ENCODE peak calls at places on chromosome 15, in four cellular contexts. U is H1, Z is H9, S is mesendoderm. T is an unnamed sample.

GRCh38 chr15:38176155-38176554 is 76.5 kb upstream of the SPRED1 start:
- DNase-seq in U (no peak), Z (no peak), S (no peak), T (peak)

GRCh38 chr15:52148409-52148808 is 35.8 kb upstream of the BCL2L10 start:
- DNase-seq in U (peak), Z (no peak), S (no peak), T (peak)

GRCh38 chr15:87682527-87682926 is 574.0 kb downstream of the NTRK3 start:
- DNase-seq in U (no peak), Z (no peak), S (no peak), T (no peak)

GRCh38 chr15:48641416-48641815 is 4.1 kb downstream of the FBN1 start:
- DNase-seq in U (no peak), Z (no peak), S (no peak), T (peak)

GRCh38 chr15:28888302-28888894 is 2.6 kb downstream of the APBA2 start:
- DNase-seq in U (no peak), Z (no peak), S (no peak), T (no peak)

GRCh38 chr15:100191161-100191560 is 150.6 kb downstream of the ADAMTS17 start:
- DNase-seq in U (no peak), Z (peak), S (peak), T (no peak)

GRCh38 chr15:66940368-66940767 is 125.0 kb upstream of the SMAD3 start:
- DNase-seq in U (no peak), Z (no peak), S (no peak), T (peak)

GRCh38 chr15:38507570-38507969 is 53.6 kb downstream of the FAM98B start:
- DNase-seq in U (no peak), Z (no peak), S (no peak), T (no peak)

GRCh38 chr15:39801641-39802309 is 19.1 kb upstream of the FSIP1 start:
- DNase-seq in U (no peak), Z (peak), S (peak), T (no peak)

GRCh38 chr15:74192751-74193150 is 9.8 kb downstream of the STRA6 start:
- DNase-seq in U (no peak), Z (no peak), S (no peak), T (no peak)

GRCh38 chr15:95284933-95285401 is 1045.5 kb upstream of the NR2F2 start:
- DNase-seq in U (no peak), Z (no peak), S (peak), T (peak)

GRCh38 chr15:63091679-63092078 is 30.0 kb upstream of the LACTB start:
- DNase-seq in U (no peak), Z (no peak), S (no peak), T (no peak)

GRCh38 chr15:63089260-63090043 is 32.2 kb upstream of the LACTB start:
- DNase-seq in U (no peak), Z (peak), S (peak), T (peak)

GRCh38 chr15:63088532-63089245 is 33.0 kb upstream of the LACTB start:
- DNase-seq in U (no peak), Z (no peak), S (no peak), T (no peak)

GRCh38 chr15:63093486-63094205 is 28.0 kb upstream of the LACTB start:
- DNase-seq in U (peak), Z (peak), S (peak), T (peak)

DNA sequence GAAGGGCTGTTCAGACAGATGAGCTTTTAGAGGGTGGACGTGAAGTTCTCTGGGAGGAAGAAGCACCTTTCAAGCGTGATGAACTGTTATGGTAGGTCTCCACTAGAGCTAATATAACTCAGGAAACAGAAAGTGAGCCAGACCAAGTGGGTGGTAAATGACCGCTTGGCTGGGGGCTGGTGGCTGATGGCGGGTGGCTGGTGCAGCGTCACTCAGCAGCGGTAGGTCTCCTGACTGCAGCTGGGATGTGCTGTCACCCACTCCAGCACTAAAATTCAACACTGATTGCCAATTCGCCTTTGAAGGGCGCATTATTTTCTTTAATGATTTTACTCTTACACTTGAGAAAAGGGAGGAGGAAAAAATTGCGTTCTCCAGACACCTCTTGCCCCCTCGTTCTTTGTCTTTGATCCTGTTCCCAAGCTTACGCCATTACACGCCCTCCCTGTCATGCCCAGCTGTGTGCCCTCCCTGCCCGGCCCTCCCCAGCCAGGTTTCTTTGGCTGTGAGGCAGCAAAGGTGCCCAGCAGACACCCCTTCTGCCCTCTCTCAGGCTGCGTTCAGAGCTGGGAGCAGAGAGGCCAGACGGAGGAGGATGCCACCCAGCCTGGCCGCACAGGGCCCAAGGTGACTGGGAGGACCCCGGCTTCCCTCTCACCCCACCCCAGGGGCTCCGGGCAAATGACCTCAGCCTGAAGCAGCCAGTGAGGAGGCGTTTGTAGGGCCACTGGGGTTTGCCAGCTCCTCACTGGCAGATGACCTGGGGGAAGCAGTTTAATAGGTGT is 31.0 kb upstream of the LACTB start:
- DNase-seq in U (no peak), Z (no peak), S (no peak), T (no peak)
- H2BK120ac ChIP-seq in U (no peak), Z (no peak), S (no peak), T (peak)

DNA sequence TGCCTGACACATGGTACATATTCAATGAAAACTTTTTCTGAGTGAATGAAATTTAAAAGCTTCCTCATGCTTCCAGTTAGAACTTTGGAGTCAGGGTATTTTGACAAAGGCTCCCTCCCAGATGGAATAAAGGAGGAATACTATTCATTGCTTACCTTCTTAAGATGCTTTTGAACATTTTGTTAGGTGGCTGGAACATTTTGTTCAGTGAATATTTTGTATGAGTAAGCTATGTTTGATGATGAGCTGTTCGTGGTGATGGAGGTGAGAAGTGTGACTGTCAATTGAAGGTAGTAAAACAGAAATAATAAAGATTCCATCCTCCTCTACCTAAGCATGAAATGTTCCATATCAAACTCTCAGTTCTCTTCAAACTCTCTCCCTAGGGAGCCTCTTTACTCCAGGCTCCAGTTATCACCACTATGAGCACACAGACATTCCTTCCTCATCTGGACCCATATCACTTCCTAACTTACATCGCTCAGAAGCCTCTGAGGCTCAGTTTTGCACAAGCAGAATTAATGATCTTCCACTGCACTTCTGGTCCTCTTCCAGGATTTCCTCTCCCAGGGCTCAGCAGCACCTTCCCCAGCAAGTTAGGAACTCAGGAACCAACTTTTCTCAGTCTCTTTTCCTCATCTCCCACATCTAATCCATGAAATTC is 2.5 kb upstream of the AQP9 start:
- DNase-seq in U (no peak), Z (no peak), S (no peak), T (no peak)
- H4K5ac ChIP-seq in U (no peak), Z (no peak), S (no peak), T (no peak)

GRCh38 chr15:78450285-78450858 is 12.4 kb downstream of the IREB2 start:
- DNase-seq in U (no peak), Z (no peak), S (no peak), T (no peak)
- H2BK120ac ChIP-seq in U (no peak), Z (no peak), S (no peak), T (no peak)

DNA sequence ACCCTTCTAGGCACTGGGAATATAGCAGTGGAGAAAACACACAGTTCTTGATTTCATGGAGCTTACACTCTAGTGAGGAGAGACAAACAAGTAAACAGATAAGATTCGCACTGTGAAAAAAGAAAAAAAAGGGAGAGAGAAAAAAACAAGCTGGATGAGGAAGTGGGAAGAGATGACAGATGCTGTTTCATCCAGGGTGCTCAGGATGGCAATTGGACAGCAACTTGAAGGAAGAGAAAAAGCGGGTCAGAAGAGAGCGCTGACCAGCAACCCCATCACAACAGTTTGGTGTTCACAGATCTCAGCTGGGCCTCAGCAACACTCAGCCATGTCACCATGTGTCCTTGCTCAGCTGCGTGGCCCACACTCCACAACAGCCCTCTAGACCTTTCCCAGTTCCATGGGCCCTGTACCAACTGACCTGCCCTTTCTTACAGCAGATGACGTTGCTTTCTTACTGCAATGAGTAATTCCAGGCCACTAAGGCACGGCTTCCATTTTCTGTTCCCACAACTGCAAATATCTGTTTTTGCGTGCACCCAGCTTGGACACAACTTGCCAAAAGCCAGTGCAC is 230.8 kb downstream of the MEX3B start:
- DNase-seq in U (no peak), Z (no peak), S (no peak), T (no peak)
- H4K5ac ChIP-seq in U (no peak), Z (no peak), S (no peak), T (no peak)

DNA sequence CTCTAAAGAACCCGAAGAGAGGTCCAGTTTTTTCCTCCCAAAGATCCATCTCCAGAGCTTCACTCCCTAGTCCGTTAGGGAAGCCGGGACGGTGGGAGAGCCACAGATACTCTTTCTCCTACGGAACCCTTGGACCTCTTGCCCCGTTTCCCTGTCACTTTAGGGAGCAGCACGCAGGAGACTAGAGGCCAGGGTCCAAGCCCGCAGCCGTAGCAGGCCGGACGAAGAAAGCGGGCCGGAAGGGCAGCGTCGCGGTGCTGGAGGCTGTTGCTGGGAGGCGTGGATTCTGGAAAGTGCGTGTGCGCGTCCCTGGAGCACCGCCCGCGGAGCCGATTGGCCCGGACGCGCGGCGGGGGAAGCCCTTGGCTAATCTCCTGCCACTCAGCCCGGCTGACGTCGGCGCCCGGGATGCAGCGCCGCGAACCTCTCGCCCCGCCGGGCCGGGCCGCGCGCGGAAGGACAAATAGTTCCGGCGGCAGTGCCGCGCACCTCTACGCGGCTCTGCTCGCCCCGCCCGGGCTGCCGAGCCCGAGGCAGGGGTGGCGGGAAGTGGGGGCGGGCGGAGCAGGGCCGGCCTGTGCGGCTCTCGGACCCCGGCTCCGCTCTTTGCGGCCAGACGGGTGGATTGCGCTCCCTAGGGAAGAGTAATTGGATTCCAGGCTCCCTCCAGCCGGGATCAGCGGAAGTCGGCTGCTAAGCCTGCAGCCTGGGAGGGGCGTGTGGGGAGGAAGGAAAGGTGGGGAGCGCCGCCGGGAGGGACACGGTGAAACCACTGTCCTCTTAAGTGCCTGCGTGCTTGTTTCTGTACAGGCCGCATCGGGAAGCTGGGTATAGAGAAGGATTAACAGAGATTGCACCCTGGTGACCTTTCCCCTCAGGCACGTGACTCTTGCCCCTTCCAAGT is 31.3 kb upstream of the TCF12 start:
- DNase-seq in U (peak), Z (peak), S (peak), T (peak)
- H2BK120ac ChIP-seq in U (no peak), Z (no peak), S (no peak), T (peak)

DNA sequence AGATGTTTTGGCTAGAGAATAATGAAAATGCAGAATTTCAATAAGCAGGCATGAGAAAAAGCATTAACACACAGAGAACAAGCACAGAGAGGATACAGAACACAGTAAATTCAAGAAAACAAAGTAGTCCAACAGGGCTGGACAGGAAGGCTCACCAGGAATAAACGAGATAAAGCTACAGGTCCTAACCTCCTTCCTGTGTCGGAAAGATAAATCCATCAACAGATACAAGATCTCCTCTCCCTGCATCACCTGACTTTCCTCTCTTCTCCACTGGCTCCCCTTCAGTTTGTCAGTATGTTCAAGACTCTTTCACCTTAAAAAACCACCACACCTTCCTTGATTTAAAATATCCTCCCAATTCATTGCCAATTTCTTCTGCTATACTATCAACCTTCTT is 11.4 kb downstream of the CPEB1 start:
- DNase-seq in U (no peak), Z (no peak), S (no peak), T (no peak)
- H4K5ac ChIP-seq in U (no peak), Z (no peak), S (no peak), T (no peak)

DNA sequence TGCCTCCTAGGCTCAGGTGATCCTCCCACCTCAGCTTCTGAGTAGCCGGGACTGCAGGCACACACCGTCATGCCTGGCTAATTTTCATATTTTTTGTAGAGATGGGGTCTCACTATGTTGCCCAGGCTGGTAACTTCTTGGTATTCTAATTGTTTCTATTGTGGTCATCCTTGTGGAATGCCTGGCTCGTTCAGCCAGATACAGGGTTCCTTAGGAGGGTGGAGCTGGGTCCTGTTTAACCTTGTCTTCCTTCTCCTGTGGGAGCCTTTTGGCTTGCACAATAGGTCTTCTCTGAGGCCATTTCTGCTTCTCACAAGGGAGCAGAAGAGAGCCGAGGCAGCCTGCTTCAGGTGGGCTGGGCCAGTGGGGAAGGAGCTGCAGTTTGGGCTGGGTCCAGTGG is 15.7 kb downstream of the PLEKHO2 start:
- DNase-seq in U (no peak), Z (peak), S (peak), T (peak)
- H2BK120ac ChIP-seq in U (no peak), Z (no peak), S (no peak), T (peak)

GRCh38 chr15:22851513-22851912 is 13.0 kb downstream of the NIPA2 start:
- DNase-seq in U (no peak), Z (no peak), S (no peak), T (no peak)

GRCh38 chr15:22845289-22845900 is 6.9 kb downstream of the NIPA2 start:
- DNase-seq in U (no peak), Z (peak), S (peak), T (peak)

GRCh38 chr15:22846073-22846472 is 7.6 kb downstream of the NIPA2 start:
- DNase-seq in U (no peak), Z (no peak), S (no peak), T (no peak)

GRCh38 chr15:22844421-22845288 is 6.2 kb downstream of the NIPA2 start:
- DNase-seq in U (no peak), Z (no peak), S (no peak), T (no peak)

DNA sequence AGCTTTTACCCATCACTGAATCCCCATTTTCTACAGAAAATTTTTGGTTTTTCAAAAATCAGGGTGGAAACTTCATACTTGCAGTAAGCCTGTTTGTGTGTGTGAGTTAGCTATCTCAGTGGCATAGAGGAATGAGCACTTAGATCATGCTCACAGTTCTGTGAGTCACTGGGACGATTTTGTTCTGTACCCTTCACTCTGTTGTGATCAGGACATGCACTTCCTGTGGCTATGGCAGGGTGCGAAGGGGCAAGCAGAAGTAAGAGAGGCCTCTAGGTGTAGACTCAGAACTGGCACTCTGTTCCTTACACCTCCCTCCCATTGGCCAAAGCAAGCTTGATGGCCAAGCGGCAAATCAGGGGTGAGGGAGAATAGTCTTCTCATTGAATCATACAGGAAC is 11.6 kb downstream of the NIPA2 start:
- DNase-seq in U (no peak), Z (no peak), S (no peak), T (peak)
- H4K5ac ChIP-seq in U (no peak), Z (no peak), S (no peak), T (no peak)

GRCh38 chr15:55630921-55631320 is 42.8 kb upstream of the PYGO1 start:
- DNase-seq in U (no peak), Z (no peak), S (no peak), T (no peak)

GRCh38 chr15:55627730-55628368 is 39.7 kb upstream of the PYGO1 start:
- DNase-seq in U (no peak), Z (no peak), S (peak), T (peak)

GRCh38 chr15:55633731-55634130 is 45.6 kb upstream of the PYGO1 start:
- DNase-seq in U (no peak), Z (no peak), S (no peak), T (peak)

GRCh38 chr15:55628369-55628730 is 40.2 kb upstream of the PYGO1 start:
- DNase-seq in U (no peak), Z (no peak), S (no peak), T (peak)

DNA sequence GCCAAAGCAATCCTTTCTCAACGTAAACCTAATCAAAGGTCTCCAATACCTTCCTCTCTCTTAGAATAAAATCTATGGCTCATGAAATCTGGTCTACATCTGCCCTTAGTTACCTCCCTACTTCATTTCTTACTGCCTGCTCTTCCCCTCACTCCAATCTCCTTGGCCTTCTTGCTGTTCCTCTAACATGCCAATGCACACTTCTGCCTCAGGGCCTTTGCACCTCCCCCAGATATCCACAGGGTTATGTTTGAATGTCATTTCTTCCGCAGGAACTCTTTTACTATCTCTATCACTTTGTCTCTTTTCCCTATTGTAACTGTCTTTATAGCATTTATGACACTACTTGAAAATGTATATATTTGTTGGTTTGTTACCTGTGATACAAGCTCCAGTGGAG is 44.3 kb upstream of the PYGO1 start:
- DNase-seq in U (no peak), Z (no peak), S (no peak), T (no peak)
- H2BK120ac ChIP-seq in U (no peak), Z (no peak), S (no peak), T (no peak)

GRCh38 chr15:71591057-71591456 is 219.3 kb upstream of the NR2E3 start:
- DNase-seq in U (no peak), Z (no peak), S (peak), T (no peak)

GRCh38 chr15:71595846-71596553 is 214.4 kb upstream of the NR2E3 start:
- DNase-seq in U (no peak), Z (no peak), S (no peak), T (peak)

GRCh38 chr15:71588746-71589145 is 221.6 kb upstream of the NR2E3 start:
- DNase-seq in U (no peak), Z (no peak), S (peak), T (peak)

GRCh38 chr15:71596672-71597071 is 213.7 kb upstream of the NR2E3 start:
- DNase-seq in U (no peak), Z (no peak), S (peak), T (peak)

GRCh38 chr15:71592186-71592585 is 218.2 kb upstream of the NR2E3 start:
- DNase-seq in U (no peak), Z (no peak), S (no peak), T (no peak)
- H4K5ac ChIP-seq in U (no peak), Z (no peak), S (no peak), T (no peak)

T was measured in IMR-90.